ENCODE peak calls at places on chromosomes 6 and 20, in eight cellular contexts. W is lower lobe of right lung, X is GM23338, T is cardiac muscle cell, J is tibial artery, E is mucosa of descending colon, N is mesenchymal stem cell, K is HCT116. D is an unnamed sample.

GRCh38 chr6:43831211-43831610 is 61.2 kb downstream of the VEGFA start:
- DNase-seq in W (no peak), X (peak; percentile 23), T (no peak), J (no peak), E (peak; percentile 80), N (no peak), K (no peak), D (peak; percentile 96)

GRCh38 chr20:63268256-63268655 is 4.4 kb upstream of the ARFGAP1 start:
- DNase-seq in W (no peak), X (no peak), T (no peak), J (no peak), E (no peak), N (no peak), K (no peak), D (no peak)

GRCh38 chr20:10922941-10923340 is 249.1 kb upstream of the JAG1 start:
- DNase-seq in W (no peak), X (no peak), T (peak; percentile 90), J (no peak), E (no peak), N (peak; percentile 92), K (no peak), D (no peak)

GRCh38 chr20:58001381-58001780 is 227.1 kb downstream of the ANKRD60 start:
- DNase-seq in W (no peak), X (no peak), T (no peak), J (peak; percentile 69), E (peak; percentile 42), N (no peak), K (no peak), D (no peak)

GRCh38 chr6:145453376-145453775 is 281.9 kb downstream of the EPM2A start:
- DNase-seq in W (no peak), X (peak; percentile 47), T (peak; percentile 38), J (no peak), E (no peak), N (no peak), K (peak; percentile 12), D (no peak)

GRCh38 chr20:21336455-21337151 is 33.5 kb downstream of the XRN2 start:
- DNase-seq in W (no peak), X (no peak), T (no peak), J (no peak), E (no peak), N (no peak), K (no peak), D (no peak)

GRCh38 chr20:13220194-13220856 is 749 bp upstream of the ISM1 start:
- DNase-seq in W (peak; percentile 67), X (peak; percentile 87), T (peak; percentile 38), J (peak; percentile 89), E (peak; percentile 41), N (peak; percentile 40), K (no peak), D (peak; percentile 11)

GRCh38 chr6:138036955-138037592 is 70.1 kb downstream of the PERP start:
- DNase-seq in W (no peak), X (no peak), T (no peak), J (no peak), E (no peak), N (no peak), K (no peak), D (peak; percentile 10)

GRCh38 chr20:37943501-37944455 is 40.9 kb downstream of the VSTM2L start:
- DNase-seq in W (no peak), X (peak; percentile 56), T (no peak), J (peak; percentile 64), E (no peak), N (no peak), K (no peak), D (no peak)

DNA sequence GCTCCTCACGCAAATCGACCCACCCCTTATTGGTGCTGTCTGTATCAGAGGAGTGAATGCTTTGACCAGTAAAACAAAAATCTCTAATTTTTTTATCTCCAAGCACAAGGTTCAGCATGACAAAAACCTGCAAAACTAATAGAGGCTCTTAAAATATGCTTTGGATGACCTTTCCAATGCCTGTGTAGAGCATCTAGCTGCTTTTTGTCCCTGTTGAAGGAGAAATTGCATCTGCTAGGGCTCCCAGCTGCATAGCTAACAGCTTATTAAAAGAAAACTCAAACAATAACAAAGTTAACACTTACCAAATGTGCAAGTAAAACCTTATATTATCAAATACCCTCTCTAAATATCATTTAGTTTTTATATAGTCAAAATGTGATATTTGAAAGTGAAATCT is 378.6 kb downstream of the CD109 start:
- DNase-seq in W (no peak), X (no peak), T (no peak), J (no peak), E (no peak), N (no peak), K (no peak), D (no peak)
- H3K4me1 ChIP-seq in W (no peaks in the 10 kb centered on the region), X (no peaks in the 10 kb centered on the region), T (no peaks in the 10 kb centered on the region), J (no peaks in the 10 kb centered on the region), E (no peaks in the 10 kb centered on the region), N (no peaks in the 10 kb centered on the region), K (peaks cover 9% of the 10 kb centered on the region), D (no peaks in the 10 kb centered on the region)

DNA sequence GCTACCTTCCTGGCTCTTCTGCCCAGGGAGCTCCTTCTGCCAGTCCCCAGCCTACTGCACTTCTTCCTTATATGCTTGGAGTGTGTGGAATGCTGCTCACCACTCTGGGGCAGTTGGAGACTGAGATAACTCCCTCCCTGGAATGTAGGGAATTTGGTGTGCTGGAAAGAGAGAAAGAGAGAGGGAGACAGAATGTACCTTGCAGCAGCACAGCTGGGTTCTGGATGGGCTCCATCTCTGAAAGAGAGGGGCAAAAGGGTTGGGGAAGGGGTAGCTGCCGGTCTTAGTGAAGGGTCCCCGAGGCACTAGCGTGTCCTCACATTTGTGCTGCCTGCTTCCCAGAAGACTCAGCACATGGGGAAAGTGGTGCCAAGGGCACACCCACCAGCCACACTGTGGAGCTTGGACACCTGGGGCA is 40.2 kb upstream of the DDR1 start:
- DNase-seq in W (no peak), X (peak; percentile 88), T (peak; percentile 86), J (no peak), E (no peak), N (peak; percentile 56), K (no peak), D (no peak)
- H3K4me1 ChIP-seq in W (peaks cover 19% of the 10 kb centered on the region), X (peaks cover 57% of the 10 kb centered on the region), T (peaks cover 37% of the 10 kb centered on the region), J (no peaks in the 10 kb centered on the region), E (peaks cover 8% of the 10 kb centered on the region), N (peaks cover 11% of the 10 kb centered on the region), K (peaks cover 58% of the 10 kb centered on the region), D (no peaks in the 10 kb centered on the region)

DNA sequence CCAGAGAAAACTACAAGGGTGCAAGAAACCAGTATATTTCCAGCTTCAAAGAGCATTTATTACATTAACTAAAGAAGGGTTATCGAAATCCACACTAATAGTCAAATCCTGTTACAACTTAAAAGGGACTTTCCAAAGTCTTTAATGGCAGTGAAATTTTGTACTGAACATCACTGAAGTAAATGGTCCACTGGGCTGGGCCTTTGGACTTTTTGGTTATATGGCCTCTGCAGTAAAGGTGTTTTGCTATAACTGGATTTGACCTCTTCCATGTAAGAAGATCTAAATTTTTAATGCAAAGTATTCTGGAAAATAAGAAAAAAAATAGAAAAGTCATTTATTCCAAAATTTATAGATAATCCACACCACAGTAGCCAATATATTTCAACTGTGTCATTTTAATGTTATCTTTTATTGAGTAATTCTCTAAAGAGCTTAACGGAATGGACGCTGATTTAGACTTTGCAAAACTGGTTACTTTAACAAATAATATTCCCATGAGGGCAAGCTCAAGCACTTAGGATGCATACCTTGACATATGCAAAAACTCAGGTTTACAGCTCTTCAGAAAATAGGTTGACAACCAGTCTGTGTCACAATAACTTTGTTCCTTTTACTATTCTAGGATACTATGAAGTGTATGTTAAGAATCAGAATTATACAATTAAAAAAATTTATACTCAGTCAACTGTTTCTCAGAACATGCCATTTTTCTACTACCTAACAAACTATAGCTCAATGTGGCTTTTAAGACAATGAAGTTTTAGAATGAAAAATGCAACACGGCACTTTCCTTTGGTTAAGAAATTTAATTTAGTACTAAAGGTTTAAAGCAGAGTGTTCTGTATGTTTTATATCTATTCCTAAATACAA is 7.0 kb downstream of the RBM39 start:
- DNase-seq in W (no peak), X (no peak), T (no peak), J (no peak), E (no peak), N (no peak), K (no peak), D (no peak)
- H3K4me1 ChIP-seq in W (peaks cover 88% of the 10 kb centered on the region), X (peaks cover 10% of the 10 kb centered on the region), T (peaks cover 16% of the 10 kb centered on the region), J (peaks cover 5% of the 10 kb centered on the region), E (peaks cover 46% of the 10 kb centered on the region), N (peaks cover 9% of the 10 kb centered on the region), K (peaks cover 7% of the 10 kb centered on the region), D (peaks cover 6% of the 10 kb centered on the region)

GRCh38 chr6:144156334-144156733 is 6.0 kb downstream of the STX11 start:
- DNase-seq in W (no peak), X (no peak), T (peak; percentile 80), J (no peak), E (no peak), N (peak; percentile 28), K (no peak), D (no peak)

GRCh38 chr6:144159231-144159630 is 8.9 kb downstream of the STX11 start:
- DNase-seq in W (no peak), X (no peak), T (no peak), J (no peak), E (no peak), N (no peak), K (no peak), D (no peak)

GRCh38 chr6:144159727-144160126 is 9.4 kb downstream of the STX11 start:
- DNase-seq in W (no peak), X (no peak), T (no peak), J (no peak), E (no peak), N (no peak), K (no peak), D (no peak)

GRCh38 chr6:144156991-144157390 is 6.7 kb downstream of the STX11 start:
- DNase-seq in W (no peak), X (no peak), T (no peak), J (no peak), E (no peak), N (no peak), K (no peak), D (no peak)

GRCh38 chr6:144158133-144158532 is 7.8 kb downstream of the STX11 start:
- DNase-seq in W (no peak), X (peak; percentile 74), T (peak; percentile 97), J (no peak), E (no peak), N (peak; percentile 42), K (no peak), D (no peak)
- H3K4me1 ChIP-seq in W (peaks cover 71% of the 10 kb centered on the region), X (peaks cover 7% of the 10 kb centered on the region), T (peaks cover 14% of the 10 kb centered on the region), J (no peaks in the 10 kb centered on the region), E (no peaks in the 10 kb centered on the region), N (peaks cover 6% of the 10 kb centered on the region), K (peaks cover 16% of the 10 kb centered on the region), D (no peaks in the 10 kb centered on the region)